ENCODE peak calls at places on chromosomes 4 and X, in seven cellular contexts. X, O, R, F, B, L and E are unnamed samples.

GRCh38 chrX:139563251-139563650 is 32.7 kb downstream of the F9 start:
- DNase-seq in X (no peak), O (no peak), R (no peak), F (no peak), B (peak; percentile 17), L (no peak), E (no peak)

GRCh38 chr4:23268072-23268771 is 575.5 kb downstream of the GBA3 start:
- DNase-seq in X (no peak), O (no peak), R (no peak), F (no peak), B (no peak), L (no peak), E (no peak)

GRCh38 chr4:122827258-122827887 is 742 bp downstream of the FGF2 start:
- DNase-seq in X (no peak), O (peak; percentile 83), R (peak; percentile 55), F (no peak), B (peak; percentile 42), L (peak; percentile 21), E (no peak)

GRCh38 chr4:82773049-82773448 is 25.5 kb downstream of the SCD5 start:
- DNase-seq in X (no peak), O (no peak), R (no peak), F (no peak), B (no peak), L (no peak), E (no peak)

GRCh38 chr4:64158648-64159326 is 250.5 kb downstream of the TECRL start:
- DNase-seq in X (peak; percentile 46), O (peak; percentile 54), R (peak; percentile 67), F (peak; percentile 67), B (peak; percentile 43), L (peak; percentile 44), E (no peak)

GRCh38 chrX:70168238-70169188 is 8.8 kb upstream of the DGAT2L6 start:
- DNase-seq in X (peak; percentile 55), O (no peak), R (peak; percentile 16), F (peak; percentile 62), B (peak; percentile 19), L (no peak), E (peak; percentile 8)

GRCh38 chr4:89712141-89712540 is 124.8 kb downstream of the SNCA start:
- DNase-seq in X (no peak), O (no peak), R (no peak), F (no peak), B (no peak), L (no peak), E (peak; percentile 22)

GRCh38 chr4:182593864-182594263 is 323.3 kb downstream of the DCTD start:
- DNase-seq in X (peak; percentile 20), O (no peak), R (no peak), F (no peak), B (no peak), L (no peak), E (no peak)

GRCh38 chr4:75512336-75513211 is 1.6 kb downstream of the RCHY1 start:
- DNase-seq in X (peak; percentile 51), O (peak; percentile 13), R (no peak), F (no peak), B (peak; percentile 48), L (no peak), E (no peak)

GRCh38 chrX:131741103-131741581 is 197.3 kb downstream of the OR13H1 start:
- DNase-seq in X (no peak), O (no peak), R (no peak), F (peak; percentile 50), B (peak; percentile 79), L (peak; percentile 92), E (no peak)

GRCh38 chrX:154383359-154384283 is 4.5 kb downstream of the EMD start:
- DNase-seq in X (no peak), O (no peak), R (no peak), F (no peak), B (no peak), L (no peak), E (no peak)

GRCh38 chr4:113450681-113451080 is 310.9 kb downstream of the CAMK2D start:
- DNase-seq in X (no peak), O (no peak), R (no peak), F (no peak), B (no peak), L (no peak), E (no peak)

GRCh38 chrX:117995378-117995777 is 121.2 kb downstream of the KLHL13 start:
- DNase-seq in X (no peak), O (no peak), R (no peak), F (no peak), B (no peak), L (no peak), E (no peak)

GRCh38 chr4:21529214-21529613 is 419.4 kb downstream of the KCNIP4 start:
- DNase-seq in X (no peak), O (no peak), R (no peak), F (no peak), B (no peak), L (no peak), E (no peak)

GRCh38 chrX:71652405-71652804 is 14.9 kb upstream of the LOC101059915 start:
- DNase-seq in X (peak; percentile 32), O (peak; percentile 46), R (peak; percentile 41), F (peak; percentile 61), B (peak; percentile 20), L (peak; percentile 65), E (peak; percentile 30)

GRCh38 chrX:10233173-10233572 is 76.4 kb downstream of the CLCN4 start:
- DNase-seq in X (no peak), O (no peak), R (no peak), F (peak; percentile 11), B (no peak), L (no peak), E (no peak)

GRCh38 chr4:2036866-2037265 is 22.3 kb upstream of the NAT8L start:
- DNase-seq in X (no peak), O (no peak), R (no peak), F (no peak), B (no peak), L (peak; percentile 59), E (no peak)

DNA sequence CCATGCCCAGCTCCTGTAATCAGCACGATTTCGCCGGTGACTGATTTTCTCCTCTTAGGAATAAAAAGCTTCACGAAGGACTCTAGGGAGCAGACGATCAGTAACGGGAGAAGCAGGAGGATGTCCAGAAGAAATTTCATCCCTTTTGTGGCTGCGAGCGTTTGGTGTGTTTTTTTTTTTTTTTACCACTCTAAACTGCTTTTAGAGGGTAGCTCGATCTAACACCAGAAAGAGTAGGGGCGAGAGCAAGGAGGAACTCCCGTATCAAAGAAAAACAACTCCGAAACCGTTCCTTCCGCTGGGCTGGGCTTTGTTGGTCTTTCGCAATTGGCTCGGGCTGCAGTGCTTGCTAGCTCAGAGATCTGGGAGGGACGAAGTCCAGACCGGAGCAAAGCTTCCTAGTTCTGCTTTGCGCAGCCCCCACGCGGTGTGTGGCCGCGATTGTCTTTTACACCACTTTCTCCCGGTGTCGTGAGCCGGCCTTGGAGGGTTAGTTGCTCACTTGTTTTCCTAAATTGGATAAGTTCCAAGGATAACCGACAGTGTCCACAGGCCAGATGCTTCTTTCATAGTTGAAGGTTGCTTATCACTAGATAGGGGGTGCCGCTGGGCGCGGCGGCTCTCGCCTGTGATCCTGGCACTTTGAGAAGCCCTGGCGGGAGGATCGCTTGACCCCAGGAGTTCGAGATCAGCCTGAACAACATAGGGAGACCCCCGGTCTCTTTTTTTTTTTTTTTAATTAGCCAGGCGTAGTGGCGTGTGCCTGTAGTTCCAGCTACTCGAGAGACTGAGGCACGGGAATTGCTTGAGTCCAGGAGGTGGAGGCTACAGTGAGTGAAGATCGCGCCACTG is at the start of gene HSD17B11:
- DNase-seq in X (peak; percentile 95), O (peak; percentile 94), R (peak; percentile 75), F (peak; percentile 94), B (peak; percentile 82), L (peak; percentile 97), E (peak; percentile 81)
- TF ChIP-seq CTCF in X (peak; percentile 46), O (no peak), R (no peak), F (no peak), B (peak; percentile 28), L (no peak), E (peak; percentile 12)

GRCh38 chrX:135927897-135928296 is 34.4 kb downstream of the SAGE1 start:
- DNase-seq in X (no peak), O (no peak), R (no peak), F (no peak), B (no peak), L (no peak), E (no peak)

GRCh38 chrX:135923353-135923752 is 29.8 kb downstream of the SAGE1 start:
- DNase-seq in X (peak; percentile 0), O (no peak), R (peak; percentile 1), F (peak; percentile 4), B (no peak), L (no peak), E (no peak)
- TF ChIP-seq CTCF in X (peak; percentile 46), O (no peak), R (no peak), F (peak; percentile 16), B (peak; percentile 51), L (no peak), E (no peak)

GRCh38 chr4:7154351-7154981 is 37.9 kb upstream of the SORCS2 start:
- DNase-seq in X (no peak), O (no peak), R (no peak), F (no peak), B (no peak), L (no peak), E (no peak)

GRCh38 chr4:7153711-7154110 is 38.6 kb upstream of the SORCS2 start:
- DNase-seq in X (no peak), O (no peak), R (no peak), F (no peak), B (no peak), L (no peak), E (no peak)

GRCh38 chr4:7156273-7157139 is 35.8 kb upstream of the SORCS2 start:
- DNase-seq in X (no peak), O (no peak), R (peak; percentile 60), F (peak; percentile 27), B (no peak), L (peak; percentile 17), E (no peak)

GRCh38 chr4:7157140-7157488 is 35.2 kb upstream of the SORCS2 start:
- DNase-seq in X (no peak), O (no peak), R (no peak), F (no peak), B (no peak), L (no peak), E (no peak)

GRCh38 chr4:7155611-7156071 is 36.7 kb upstream of the SORCS2 start:
- DNase-seq in X (no peak), O (no peak), R (no peak), F (no peak), B (peak; percentile 72), L (peak; percentile 51), E (no peak)
- TF ChIP-seq CTCF in X (no peak), O (no peak), R (no peak), F (no peak), B (no peak), L (no peak), E (no peak)

GRCh38 chr4:142351958-142352357 is 494.1 kb downstream of the INPP4B start:
- DNase-seq in X (no peak), O (no peak), R (no peak), F (no peak), B (no peak), L (no peak), E (no peak)

GRCh38 chr4:142350886-142351285 is 495.2 kb downstream of the INPP4B start:
- DNase-seq in X (no peak), O (no peak), R (no peak), F (peak; percentile 25), B (no peak), L (peak; percentile 43), E (peak; percentile 24)

GRCh38 chr4:142347241-142347640 is 498.9 kb downstream of the INPP4B start:
- DNase-seq in X (peak; percentile 45), O (no peak), R (no peak), F (peak; percentile 13), B (peak; percentile 70), L (no peak), E (no peak)

GRCh38 chr4:142345909-142346308 is 500.2 kb downstream of the INPP4B start:
- DNase-seq in X (no peak), O (no peak), R (no peak), F (no peak), B (no peak), L (no peak), E (no peak)

GRCh38 chr4:142348489-142349076 is 497.5 kb downstream of the INPP4B start:
- DNase-seq in X (no peak), O (no peak), R (no peak), F (no peak), B (no peak), L (no peak), E (no peak)
- TF ChIP-seq CTCF in X (no peak), O (no peak), R (no peak), F (no peak), B (no peak), L (no peak), E (no peak)